ENCODE peak calls at places on chromosome 18, in ten cellular contexts. K is astrocyte of the spinal cord, W is sigmoid colon, E is foreskin keratinocyte, Y is RWPE2, Q is NB4, H is cardiac fibroblast, C is mucosa of descending colon, M is bronchial epithelial cell, A is AG09319. X is an unnamed sample.
A peak's percentile ranks its signal among the peaks of the same experiment; 100 is the strongest.

GRCh38 chr18:58309099-58309498 is 265.1 kb downstream of the NEDD4L start:
- DNase-seq in K (no peak), W (no peak), E (no peak), Y (no peak), Q (no peak), H (no peak), C (no peak), M (no peak), A (no peak), X (no peak)

GRCh38 chr18:22503803-22504202 is 86.1 kb upstream of the CTAGE1 start:
- DNase-seq in K (no peak), W (no peak), E (no peak), Y (no peak), Q (no peak), H (peak; percentile 93), C (no peak), M (no peak), A (peak; percentile 92), X (no peak)

GRCh38 chr18:55405655-55406373 is 182.2 kb downstream of the TCF4 start:
- DNase-seq in K (peak; percentile 95), W (peak; percentile 92), E (peak; percentile 79), Y (peak; percentile 73), Q (no peak), H (peak; percentile 99), C (peak; percentile 33), M (peak; percentile 92), A (peak; percentile 87), X (peak; percentile 81)

GRCh38 chr18:44841221-44841620 is 160.5 kb downstream of the SETBP1 start:
- DNase-seq in K (no peak), W (no peak), E (no peak), Y (no peak), Q (no peak), H (no peak), C (no peak), M (peak; percentile 43), A (no peak), X (no peak)

GRCh38 chr18:227374-227773 is 40.5 kb downstream of the THOC1 start:
- DNase-seq in K (no peak), W (no peak), E (no peak), Y (no peak), Q (no peak), H (no peak), C (no peak), M (no peak), A (no peak), X (no peak)

GRCh38 chr18:36187826-36188721 is 777 bp downstream of the MOCOS start:
- DNase-seq in K (no peak), W (no peak), E (peak; percentile 13), Y (no peak), Q (no peak), H (no peak), C (peak; percentile 65), M (peak; percentile 49), A (peak; percentile 57), X (no peak)

GRCh38 chr18:23956483-23956882 is 58.1 kb upstream of the TTC39C start:
- DNase-seq in K (no peak), W (no peak), E (peak; percentile 52), Y (no peak), Q (no peak), H (no peak), C (no peak), M (no peak), A (no peak), X (no peak)

GRCh38 chr18:38402509-38402908 is 836.9 kb upstream of the CELF4 start:
- DNase-seq in K (no peak), W (no peak), E (no peak), Y (no peak), Q (no peak), H (no peak), C (no peak), M (no peak), A (no peak), X (no peak)

GRCh38 chr18:59967878-59968277 is 68.1 kb downstream of the PMAIP1 start:
- DNase-seq in K (no peak), W (no peak), E (no peak), Y (no peak), Q (no peak), H (no peak), C (no peak), M (no peak), A (no peak), X (no peak)

GRCh38 chr18:62881509-62882016 is 166.2 kb downstream of the PHLPP1 start:
- DNase-seq in K (peak; percentile 95), W (no peak), E (peak; percentile 85), Y (no peak), Q (peak; percentile 3), H (peak; percentile 94), C (no peak), M (peak; percentile 91), A (peak; percentile 78), X (no peak)

DNA sequence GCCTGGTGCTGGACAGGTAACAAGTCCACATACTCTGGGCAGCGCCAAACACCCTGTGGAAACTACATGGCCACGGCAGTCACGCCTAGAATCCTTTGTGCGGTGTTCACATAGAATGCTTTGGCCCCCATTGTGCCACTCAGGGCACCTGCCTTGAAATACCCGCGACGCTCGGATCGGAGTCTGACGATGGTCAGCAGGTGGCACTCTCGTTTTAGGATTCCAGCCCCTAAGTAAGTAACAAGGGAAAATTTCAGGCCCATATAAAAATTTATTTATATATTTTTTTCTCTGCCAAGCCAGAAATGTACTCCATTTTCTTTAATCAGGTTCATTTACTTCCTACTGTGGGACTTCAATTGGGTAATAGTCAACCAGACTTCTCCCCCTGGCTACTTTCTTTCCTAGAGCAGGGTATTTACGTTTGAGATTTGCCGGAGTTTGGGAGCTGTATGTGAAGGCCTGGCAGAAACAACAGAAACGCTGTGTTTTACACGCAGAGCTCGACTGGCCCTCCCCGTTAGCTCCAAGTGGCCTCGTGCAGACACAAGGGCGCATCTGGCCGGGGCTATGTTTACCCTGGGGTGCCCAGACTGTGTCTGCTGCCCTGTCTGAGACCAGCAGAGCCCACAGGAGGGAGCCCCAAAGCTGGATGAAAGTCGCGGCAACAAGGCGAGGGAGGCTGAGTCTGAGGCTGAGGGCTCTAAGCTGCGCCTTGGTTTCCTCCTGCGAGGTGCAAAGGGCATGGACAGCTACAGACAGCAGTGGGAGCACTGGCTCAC is 41.6 kb downstream of the LRRC30 start:
- DNase-seq in K (peak; percentile 81), W (peak; percentile 85), E (peak; percentile 47), Y (no peak), Q (peak; percentile 59), H (peak; percentile 89), C (peak; percentile 27), M (peak; percentile 65), A (peak; percentile 49), X (no peak)
- TF ChIP-seq CTCF in K (peak; percentile 62), W (peak; percentile 41), E (peak; percentile 76), Y (peak; percentile 77), Q (peak; percentile 30), H (peak; percentile 53), C (no peak), M (peak; percentile 55), A (peak; percentile 68), X (peak; percentile 55)

GRCh38 chr18:10065296-10065695 is 151.5 kb downstream of the VAPA start:
- DNase-seq in K (no peak), W (no peak), E (no peak), Y (no peak), Q (no peak), H (no peak), C (no peak), M (no peak), A (no peak), X (no peak)

GRCh38 chr18:10064267-10064666 is 150.5 kb downstream of the VAPA start:
- DNase-seq in K (no peak), W (no peak), E (no peak), Y (no peak), Q (no peak), H (no peak), C (no peak), M (no peak), A (no peak), X (no peak)

GRCh38 chr18:10070581-10071000 is 156.8 kb downstream of the VAPA start:
- DNase-seq in K (peak; percentile 28), W (no peak), E (no peak), Y (no peak), Q (no peak), H (peak; percentile 15), C (no peak), M (no peak), A (no peak), X (no peak)

GRCh38 chr18:10072659-10073309 is 159.0 kb downstream of the VAPA start:
- DNase-seq in K (peak; percentile 50), W (no peak), E (no peak), Y (no peak), Q (peak; percentile 85), H (peak; percentile 31), C (no peak), M (peak; percentile 38), A (no peak), X (no peak)

GRCh38 chr18:10067670-10068659 is 154.1 kb downstream of the VAPA start:
- DNase-seq in K (no peak), W (no peak), E (no peak), Y (no peak), Q (no peak), H (no peak), C (no peak), M (no peak), A (no peak), X (no peak)
- TF ChIP-seq CTCF in K (no peak), W (no peak), E (no peak), Y (no peak), Q (no peak), H (no peak), C (no peak), M (no peak), A (no peak), X (no peak)

DNA sequence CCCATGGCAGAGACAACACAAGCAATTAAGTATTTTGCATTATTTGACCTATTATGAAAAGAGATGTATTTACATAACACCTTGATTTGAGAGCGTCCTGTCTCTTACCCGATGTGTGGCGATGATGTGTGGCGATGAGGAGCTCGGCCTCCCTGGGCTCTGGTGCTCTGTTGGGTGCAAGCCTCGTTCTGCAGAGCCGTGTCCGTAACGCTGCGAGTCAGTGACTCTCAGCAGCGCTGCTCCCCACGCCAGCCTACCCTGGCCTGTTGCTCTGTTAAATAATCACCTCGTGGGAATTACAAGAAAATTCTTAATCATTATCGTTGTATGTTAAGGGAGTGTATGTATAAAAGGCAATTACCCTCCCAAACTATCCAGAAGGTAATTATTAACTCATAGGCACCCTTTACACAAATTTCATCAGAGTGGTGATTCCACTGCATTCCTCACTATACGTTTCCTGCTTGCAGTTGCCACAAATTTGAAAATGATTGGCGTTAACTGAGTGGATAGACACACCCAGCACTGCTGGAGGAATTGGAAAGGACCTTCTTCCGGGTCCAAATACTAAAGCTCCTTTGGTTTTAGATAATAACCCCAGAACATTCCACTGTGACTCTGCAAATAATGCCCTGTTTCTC is 52.0 kb upstream of the NFATC1 start:
- DNase-seq in K (no peak), W (no peak), E (no peak), Y (no peak), Q (no peak), H (no peak), C (peak; percentile 45), M (peak; percentile 33), A (no peak), X (no peak)
- TF ChIP-seq CTCF in K (no peak), W (no peak), E (no peak), Y (no peak), Q (no peak), H (no peak), C (no peak), M (no peak), A (no peak), X (no peak)

GRCh38 chr18:65968605-65969004 is 217.8 kb downstream of the CDH7 start:
- DNase-seq in K (no peak), W (no peak), E (no peak), Y (no peak), Q (no peak), H (no peak), C (no peak), M (peak; percentile 5), A (no peak), X (no peak)
- TF ChIP-seq CTCF in K (peak; percentile 22), W (no peak), E (no peak), Y (peak; percentile 33), Q (no peak), H (peak; percentile 2), C (no peak), M (peak; percentile 49), A (no peak), X (peak; percentile 59)